ENCODE peak calls at places on chromosome 13, in five cellular contexts. One of them, this sample, is unnamed.

GRCh38 chr13:113902956-113903355 is 39.1 kb upstream of the GAS6 start:
- DNase-seq in activated CD4-positive, alpha-beta T cell treated with anti-CD3 and anti-CD28 coated beads, Interleukin-2, amount 50 U/mL, for 24 hours: no peak
- DNase-seq in globus pallidus: no peak
- DNase-seq in nephron progenitor cell: no peak
- DNase-seq in B cell: no peak
- DNase-seq in this sample: no peak

GRCh38 chr13:95494082-95494681 is 58.3 kb upstream of the CLDN10 start:
- DNase-seq in B cell: peak
- DNase-seq in globus pallidus: peak
- DNase-seq in nephron progenitor cell: peak
- DNase-seq in activated CD4-positive, alpha-beta T cell treated with anti-CD3 and anti-CD28 coated beads, Interleukin-2, amount 50 U/mL, for 24 hours: peak
- DNase-seq in this sample: peak

GRCh38 chr13:48235100-48235813 is 2.3 kb downstream of the ITM2B start:
- DNase-seq in globus pallidus: peak
- DNase-seq in nephron progenitor cell: peak
- DNase-seq in B cell: peak
- DNase-seq in activated CD4-positive, alpha-beta T cell treated with anti-CD3 and anti-CD28 coated beads, Interleukin-2, amount 50 U/mL, for 24 hours: no peak
- DNase-seq in this sample: peak

GRCh38 chr13:90185734-90186133 is 1161.8 kb upstream of the MIR17HG start:
- DNase-seq in activated CD4-positive, alpha-beta T cell treated with anti-CD3 and anti-CD28 coated beads, Interleukin-2, amount 50 U/mL, for 24 hours: no peak
- DNase-seq in nephron progenitor cell: no peak
- DNase-seq in globus pallidus: no peak
- DNase-seq in B cell: no peak
- DNase-seq in this sample: no peak

GRCh38 chr13:20616059-20616797 is 49.3 kb downstream of the IFT88 start:
- DNase-seq in B cell: no peak
- DNase-seq in nephron progenitor cell: no peak
- DNase-seq in globus pallidus: no peak
- DNase-seq in activated CD4-positive, alpha-beta T cell treated with anti-CD3 and anti-CD28 coated beads, Interleukin-2, amount 50 U/mL, for 24 hours: no peak
- DNase-seq in this sample: no peak

GRCh38 chr13:101639711-101640110 is 187.2 kb downstream of the ITGBL1 start:
- DNase-seq in nephron progenitor cell: no peak
- DNase-seq in activated CD4-positive, alpha-beta T cell treated with anti-CD3 and anti-CD28 coated beads, Interleukin-2, amount 50 U/mL, for 24 hours: no peak
- DNase-seq in globus pallidus: no peak
- DNase-seq in B cell: no peak
- DNase-seq in this sample: no peak

GRCh38 chr13:41459754-41460111 is 2.4 kb downstream of the RGCC start:
- DNase-seq in B cell: no peak
- DNase-seq in activated CD4-positive, alpha-beta T cell treated with anti-CD3 and anti-CD28 coated beads, Interleukin-2, amount 50 U/mL, for 24 hours: no peak
- DNase-seq in nephron progenitor cell: no peak
- DNase-seq in globus pallidus: peak
- DNase-seq in this sample: no peak

GRCh38 chr13:102091231-102091630 is 310.6 kb downstream of the FGF14 start:
- DNase-seq in activated CD4-positive, alpha-beta T cell treated with anti-CD3 and anti-CD28 coated beads, Interleukin-2, amount 50 U/mL, for 24 hours: no peak
- DNase-seq in globus pallidus: no peak
- DNase-seq in nephron progenitor cell: no peak
- DNase-seq in B cell: no peak
- DNase-seq in this sample: no peak

GRCh38 chr13:107124129-107124718 is 556.3 kb upstream of the ARGLU1 start:
- DNase-seq in activated CD4-positive, alpha-beta T cell treated with anti-CD3 and anti-CD28 coated beads, Interleukin-2, amount 50 U/mL, for 24 hours: no peak
- DNase-seq in globus pallidus: peak
- DNase-seq in B cell: no peak
- DNase-seq in nephron progenitor cell: no peak
- DNase-seq in this sample: no peak

GRCh38 chr13:107275945-107276614 is 708.1 kb upstream of the ARGLU1 start:
- DNase-seq in nephron progenitor cell: no peak
- DNase-seq in globus pallidus: no peak
- DNase-seq in B cell: no peak
- DNase-seq in activated CD4-positive, alpha-beta T cell treated with anti-CD3 and anti-CD28 coated beads, Interleukin-2, amount 50 U/mL, for 24 hours: no peak
- DNase-seq in this sample: no peak

GRCh38 chr13:110525328-110526319 is 35.9 kb downstream of the RAB20 start:
- DNase-seq in globus pallidus: no peak
- DNase-seq in B cell: peak
- DNase-seq in activated CD4-positive, alpha-beta T cell treated with anti-CD3 and anti-CD28 coated beads, Interleukin-2, amount 50 U/mL, for 24 hours: no peak
- DNase-seq in nephron progenitor cell: no peak
- DNase-seq in this sample: peak

GRCh38 chr13:60080871-60081270 is 82.9 kb downstream of the DIAPH3 start:
- DNase-seq in nephron progenitor cell: no peak
- DNase-seq in B cell: no peak
- DNase-seq in activated CD4-positive, alpha-beta T cell treated with anti-CD3 and anti-CD28 coated beads, Interleukin-2, amount 50 U/mL, for 24 hours: no peak
- DNase-seq in globus pallidus: no peak
- DNase-seq in this sample: no peak